ENCODE peak calls at places on chromosomes 5 and 9, in seven cellular contexts. U is SW 1271, D is NCI-H1417, V is GM10248, T is frontal cortex, G is heart left ventricle, Z is NCI-H2081. I is an unnamed sample.

GRCh38 chr5:10607666-10608442 is 44.0 kb downstream of the ANKRD33B start:
- DNase-seq in D (no peak), G (peak), T (no peak), Z (no peak), V (no peak), U (no peak), I (no peak)

GRCh38 chr9:69249337-69249736 is 75.3 kb downstream of the TJP2 start:
- DNase-seq in G (peak), T (no peak), Z (no peak), D (no peak), U (no peak), V (no peak), I (no peak)

GRCh38 chr9:29514336-29514735 is 1941.1 kb upstream of the C9orf72 start:
- DNase-seq in D (no peak), V (no peak), Z (peak), T (no peak), U (no peak), G (no peak), I (no peak)

GRCh38 chr9:120583958-120584369 is 4.0 kb upstream of the CDK5RAP2 start:
- DNase-seq in D (peak), V (peak), U (no peak), Z (peak), T (peak), G (peak), I (peak)

GRCh38 chr5:18992264-18992663 is 995.7 kb downstream of the CDH18 start:
- DNase-seq in T (no peak), Z (no peak), U (no peak), D (no peak), V (no peak), G (no peak), I (no peak)

GRCh38 chr5:127615916-127616315 is 33.0 kb upstream of the CTXN3 start:
- DNase-seq in G (no peak), T (no peak), V (no peak), U (no peak), D (no peak), Z (no peak), I (no peak)

GRCh38 chr9:61666849-61667371 is 477.1 kb downstream of the SPATA31A7 start:
- DNase-seq in U (no peak), V (no peak), T (no peak), Z (no peak), G (no peak), D (no peak), I (no peak)

GRCh38 chr5:124905756-124906155 is 159.3 kb upstream of the ZNF608 start:
- DNase-seq in Z (no peak), V (no peak), U (no peak), D (no peak), G (no peak), T (no peak), I (no peak)

GRCh38 chr9:106929471-106930198 is 66.7 kb downstream of the ZNF462 start:
- DNase-seq in V (no peak), G (peak), T (no peak), U (no peak), D (no peak), Z (no peak), I (no peak)

GRCh38 chr5:146084376-146084775 is 21.0 kb downstream of the PLAC8L1 start:
- DNase-seq in Z (no peak), T (no peak), G (no peak), D (no peak), V (no peak), U (no peak), I (no peak)

GRCh38 chr9:111147021-111147420 is 108.8 kb upstream of the LPAR1 start:
- DNase-seq in U (no peak), V (no peak), Z (no peak), T (no peak), D (no peak), G (no peak), I (no peak)

GRCh38 chr5:140986117-140986521 is 19.8 kb downstream of the PCDHAC2 start:
- DNase-seq in Z (no peak), V (no peak), D (no peak), U (no peak), T (no peak), G (no peak), I (no peak)

GRCh38 chr5:59562756-59563389 is 330.7 kb downstream of the PDE4D start:
- DNase-seq in Z (peak), G (no peak), D (no peak), V (peak), T (no peak), U (no peak), I (no peak)

GRCh38 chr5:139371482-139372435 is 11.3 kb downstream of the SLC23A1 start:
- DNase-seq in T (no peak), U (no peak), Z (no peak), V (no peak), D (no peak), G (no peak), I (no peak)

GRCh38 chr5:169122951-169123350 is 178.0 kb downstream of the SLIT3 start:
- DNase-seq in D (no peak), V (no peak), T (no peak), U (no peak), Z (no peak), G (no peak), I (no peak)

GRCh38 chr5:102754499-102755424 is at the start of gene PAM:
- DNase-seq in G (peak), U (peak), T (peak), V (peak), Z (peak), D (peak), I (peak)

GRCh38 chr9:114769664-114770063 is 36.2 kb downstream of the TNFSF15 start:
- DNase-seq in G (no peak), T (no peak), U (no peak), D (no peak), V (no peak), Z (no peak), I (no peak)

GRCh38 chr5:122384612-122385180 is 72.7 kb downstream of the SNCAIP start:
- DNase-seq in T (no peak), Z (no peak), V (no peak), D (no peak), G (no peak), U (no peak), I (no peak)

GRCh38 chr9:109918359-109919163 is 138.6 kb downstream of the PALM2AKAP2 start:
- DNase-seq in G (no peak), Z (peak), T (no peak), U (no peak), D (peak), V (peak), I (no peak)

GRCh38 chr9:135342206-135343130 is 137.1 kb upstream of the PPP1R26 start:
- DNase-seq in U (no peak), V (no peak), T (no peak), G (no peak), Z (no peak), D (no peak), I (no peak)

GRCh38 chr9:113988951-113989780 is 88.9 kb downstream of the AMBP start:
- DNase-seq in G (no peak), D (no peak), U (no peak), Z (no peak), V (no peak), T (no peak), I (no peak)

GRCh38 chr5:126490167-126490937 is 67.1 kb downstream of the GRAMD2B start:
- DNase-seq in Z (no peak), U (no peak), D (peak), V (no peak), T (no peak), G (no peak), I (no peak)

GRCh38 chr5:32008746-32009145 is 165.4 kb downstream of the GOLPH3 start:
- DNase-seq in G (no peak), T (no peak), U (no peak), V (no peak), Z (no peak), D (no peak), I (no peak)

GRCh38 chr9:98861881-98862501 is 54.5 kb downstream of the GALNT12 start:
- DNase-seq in Z (no peak), T (no peak), D (no peak), V (no peak), G (no peak), U (no peak), I (peak)

GRCh38 chr9:130199605-130200004 is 27.4 kb downstream of the NCS1 start:
- DNase-seq in D (no peak), V (no peak), Z (no peak), T (no peak), G (no peak), U (no peak), I (no peak)

GRCh38 chr9:8860925-8861324 is 1061.3 kb upstream of the DMAC1 start:
- DNase-seq in U (no peak), V (no peak), G (no peak), D (no peak), T (no peak), Z (no peak), I (no peak)

GRCh38 chr5:68245325-68245724 is 29.8 kb downstream of the PIK3R1 start:
- DNase-seq in G (no peak), U (no peak), Z (no peak), T (no peak), D (no peak), V (no peak), I (peak)

GRCh38 chr9:33649463-33649862 is 125.4 kb downstream of the ANKRD18B start:
- DNase-seq in T (no peak), U (no peak), V (no peak), D (no peak), Z (no peak), G (no peak), I (no peak)

GRCh38 chr5:161167001-161167765 is 315.2 kb upstream of the ATP10B start:
- DNase-seq in G (no peak), T (no peak), D (peak), Z (peak), V (no peak), U (no peak), I (no peak)

GRCh38 chr9:113179839-113180238 is 29.0 kb downstream of the SLC31A2 start:
- DNase-seq in D (no peak), G (no peak), Z (no peak), V (no peak), U (no peak), T (no peak), I (no peak)

GRCh38 chr9:106052735-106053134 is 358.4 kb downstream of the TMEM38B start:
- DNase-seq in D (no peak), Z (no peak), T (no peak), G (no peak), V (no peak), U (no peak), I (no peak)

GRCh38 chr5:72477176-72477575 is 30.0 kb downstream of the ZNF366 start:
- DNase-seq in D (no peak), T (no peak), G (no peak), Z (no peak), U (no peak), V (no peak), I (no peak)

GRCh38 chr9:114238919-114239879 is 83.7 kb upstream of the ORM1 start:
- DNase-seq in G (peak), V (no peak), U (no peak), D (no peak), Z (no peak), T (peak), I (no peak)

GRCh38 chr5:150561571-150562295 is 53.8 kb downstream of the NDST1 start:
- DNase-seq in V (no peak), Z (no peak), G (no peak), D (no peak), T (no peak), U (no peak), I (no peak)

GRCh38 chr5:114367029-114367428 is 5.2 kb downstream of the KCNN2 start:
- DNase-seq in V (no peak), U (no peak), T (no peak), Z (no peak), D (no peak), G (no peak), I (no peak)

GRCh38 chr9:6354072-6354686 is 26.0 kb downstream of the TPD52L3 start:
- DNase-seq in U (no peak), G (peak), V (peak), D (peak), T (peak), Z (peak), I (no peak)

GRCh38 chr5:17340816-17341215 is 123.4 kb downstream of the BASP1 start:
- DNase-seq in T (no peak), V (no peak), Z (no peak), G (no peak), D (no peak), U (no peak), I (no peak)

GRCh38 chr9:93593144-93593655 is 16.8 kb downstream of the PHF2 start:
- DNase-seq in U (no peak), Z (no peak), V (no peak), T (no peak), G (no peak), D (no peak), I (peak)